ENCODE peak calls at places on chromosomes 13 and 19, in four cellular contexts. F is left lung, J is cardiac fibroblast, K is prostate gland. W is an unnamed sample.

GRCh38 chr19:55432355-55432959 is 10.6 kb downstream of the SHISA7 start:
- DNase-seq in K (no peak), F (no peak), J (no peak), W (no peak)

GRCh38 chr19:48244289-48244688 is 11.4 kb downstream of the CARD8 start:
- DNase-seq in K (no peak), J (peak; percentile 28), F (no peak), W (no peak)

GRCh38 chr13:49625392-49626137 is 2.7 kb upstream of the ARL11 start:
- DNase-seq in J (peak; percentile 26), K (no peak), F (peak; percentile 80), W (no peak)

GRCh38 chr13:75400775-75401174 is 81.2 kb downstream of the TBC1D4 start:
- DNase-seq in K (no peak), J (no peak), F (no peak), W (no peak)

GRCh38 chr13:50228527-50228926 is 213.3 kb downstream of the KCNRG start:
- DNase-seq in K (no peak), F (no peak), J (no peak), W (no peak)

GRCh38 chr13:79485014-79485441 is 4.1 kb downstream of the NDFIP2 start:
- DNase-seq in K (peak; percentile 59), F (no peak), J (peak; percentile 87), W (no peak)

GRCh38 chr19:49613374-49613773 is 22.4 kb downstream of the PRR12 start:
- DNase-seq in F (no peak), K (peak; percentile 40), J (no peak), W (no peak)

GRCh38 chr13:44211753-44212152 is 161.9 kb upstream of the SERP2 start:
- DNase-seq in K (no peak), F (no peak), J (no peak), W (no peak)

GRCh38 chr19:55315956-55316525 is 9.1 kb downstream of the TMEM150B start:
- DNase-seq in F (no peak), J (no peak), K (no peak), W (no peak)

GRCh38 chr19:53422551-53422950 is 9.2 kb upstream of the ZNF761 start:
- DNase-seq in J (no peak), K (no peak), F (no peak), W (no peak)

GRCh38 chr13:108915634-108916497 is 286.5 kb downstream of the MYO16 start:
- DNase-seq in F (peak; percentile 86), J (peak; percentile 93), K (peak; percentile 49), W (no peak)

GRCh38 chr19:51006406-51006805 is 5.0 kb upstream of the KLK8 start:
- DNase-seq in J (no peak), F (no peak), K (no peak), W (no peak)

GRCh38 chr19:51333836-51334460 is 8.0 kb downstream of the VSIG10L start:
- DNase-seq in F (no peak), J (no peak), K (no peak), W (no peak)

GRCh38 chr19:18294467-18294864 is 13.0 kb upstream of the JUND start:
- DNase-seq in K (peak; percentile 41), F (peak; percentile 83), J (no peak), W (no peak)

GRCh38 chr13:28707629-28708427 is 10.9 kb downstream of the SLC46A3 start:
- DNase-seq in F (no peak), J (peak; percentile 80), K (no peak), W (no peak)

GRCh38 chr19:32581704-32582164 is 744 bp downstream of the PDCD5 start:
- DNase-seq in F (peak; percentile 81), J (peak; percentile 52), K (peak; percentile 11), W (no peak)

GRCh38 chr13:42486711-42487198 is 87.2 kb upstream of the TNFSF11 start:
- DNase-seq in J (peak; percentile 73), K (no peak), F (no peak), W (no peak)

GRCh38 chr19:38361633-38362075 is 12.7 kb upstream of the PSMD8 start:
- DNase-seq in K (peak; percentile 78), F (peak; percentile 91), J (peak; percentile 71), W (peak; percentile 28)

GRCh38 chr19:13968999-13969398 is 16.7 kb downstream of the DCAF15 start:
- DNase-seq in J (no peak), K (no peak), F (no peak), W (no peak)

GRCh38 chr13:112719556-112719955 is 29.7 kb downstream of the ATP11A start:
- DNase-seq in J (no peak), K (no peak), F (no peak), W (no peak)

GRCh38 chr13:106680796-106681482 is 113.0 kb upstream of the ARGLU1 start:
- DNase-seq in J (no peak), K (no peak), F (no peak), W (no peak)

GRCh38 chr13:50361282-50361681 is 346.0 kb downstream of the KCNRG start:
- DNase-seq in J (no peak), F (no peak), K (no peak), W (no peak)

DNA sequence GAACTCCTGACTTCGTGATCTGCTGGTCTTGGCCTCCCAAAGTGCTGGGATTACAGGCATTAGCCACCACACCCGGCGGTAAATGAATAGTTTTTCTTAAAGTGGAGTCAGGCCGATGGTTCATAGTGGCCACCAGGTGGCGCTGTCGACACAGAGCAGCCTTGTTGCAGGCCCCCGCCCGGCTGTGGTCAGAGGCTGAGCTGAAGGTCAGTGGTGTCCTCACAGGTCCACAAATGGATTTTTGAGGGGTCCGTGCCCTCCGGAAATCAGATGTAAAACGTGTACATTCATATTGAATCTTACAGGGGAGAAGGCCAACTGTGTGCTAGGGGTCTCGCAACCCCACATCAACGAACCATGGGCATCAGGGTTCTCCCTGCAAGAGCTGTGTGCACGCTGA is 13.4 kb upstream of the WDR18 start:
- DNase-seq in F (no peak), J (no peak), K (no peak), W (no peak)
- TF ChIP-seq CTCF in F (peak; percentile 35), J (peak; percentile 63), K (peak; percentile 33), W (no peak)

GRCh38 chr13:41130356-41130755 is 2.2 kb downstream of the KBTBD6 start:
- DNase-seq in J (no peak), K (no peak), F (no peak), W (no peak)
- H3K4me3 ChIP-seq in J (no peak overlapping the region), K (no peak overlapping the region), F (no peak overlapping the region), W (peak overlapping the region; percentile 68)

GRCh38 chr13:81104316-81104715 is 763.4 kb upstream of the SPRY2 start:
- DNase-seq in K (no peak), F (no peak), J (no peak), W (no peak)

GRCh38 chr13:81106348-81106747 is 765.4 kb upstream of the SPRY2 start:
- DNase-seq in F (no peak), J (no peak), K (no peak), W (no peak)
- TF ChIP-seq CTCF in F (no peak), J (no peak), K (no peak), W (no peak)

DNA sequence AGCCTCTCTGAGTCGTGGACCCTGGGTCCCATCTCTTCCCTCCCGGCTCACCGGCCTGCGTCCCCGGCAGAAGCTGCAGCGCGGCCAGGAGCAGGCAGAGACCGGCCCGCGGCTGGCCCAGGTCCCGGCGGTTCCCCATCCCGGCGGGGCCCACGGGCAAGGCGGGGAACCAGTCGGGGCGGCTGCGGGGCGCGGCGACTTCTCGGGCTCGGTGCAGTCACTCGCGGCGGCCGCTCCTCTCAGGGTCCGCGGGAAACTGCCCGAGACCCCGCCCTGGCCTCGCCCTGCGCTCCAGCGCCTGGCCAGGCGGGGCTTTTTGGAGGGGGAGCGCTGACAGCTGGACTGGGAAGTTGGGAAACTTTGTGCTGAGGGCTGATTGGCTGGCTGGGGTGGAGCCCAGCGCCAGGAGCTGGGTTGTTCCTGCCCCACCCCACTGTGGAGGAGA is at the start of gene COL5A3:
- DNase-seq in K (peak; percentile 15), F (peak; percentile 78), J (peak; percentile 77), W (no peak)
- H3K4me3 ChIP-seq in K (peak within 1 kb of the TSS; percentile 25), F (peak within 1 kb of the TSS; percentile 21), J (peak within 1 kb of the TSS; percentile 38), W (peak within 1 kb of the TSS; percentile 13)

GRCh38 chr13:24491853-24492252 is 20.7 kb downstream of the PARP4 start:
- DNase-seq in J (peak; percentile 50), F (no peak), K (no peak), W (no peak)
- TF ChIP-seq CTCF in J (peak; percentile 27), F (no peak), K (no peak), W (no peak)

GRCh38 chr19:11418166-11418517 is 972 bp downstream of the RGL3 start:
- DNase-seq in F (no peak), K (no peak), J (no peak), W (no peak)

GRCh38 chr19:11416346-11417052 is 2.6 kb downstream of the RGL3 start:
- DNase-seq in F (no peak), J (no peak), K (no peak), W (no peak)

GRCh38 chr19:11420429-11420893 is 1.3 kb upstream of the RGL3 start:
- DNase-seq in K (no peak), J (peak; percentile 61), F (peak; percentile 81), W (no peak)

GRCh38 chr19:11420894-11421606 is 1.9 kb upstream of the RGL3 start:
- DNase-seq in J (no peak), F (no peak), K (no peak), W (no peak)

DNA sequence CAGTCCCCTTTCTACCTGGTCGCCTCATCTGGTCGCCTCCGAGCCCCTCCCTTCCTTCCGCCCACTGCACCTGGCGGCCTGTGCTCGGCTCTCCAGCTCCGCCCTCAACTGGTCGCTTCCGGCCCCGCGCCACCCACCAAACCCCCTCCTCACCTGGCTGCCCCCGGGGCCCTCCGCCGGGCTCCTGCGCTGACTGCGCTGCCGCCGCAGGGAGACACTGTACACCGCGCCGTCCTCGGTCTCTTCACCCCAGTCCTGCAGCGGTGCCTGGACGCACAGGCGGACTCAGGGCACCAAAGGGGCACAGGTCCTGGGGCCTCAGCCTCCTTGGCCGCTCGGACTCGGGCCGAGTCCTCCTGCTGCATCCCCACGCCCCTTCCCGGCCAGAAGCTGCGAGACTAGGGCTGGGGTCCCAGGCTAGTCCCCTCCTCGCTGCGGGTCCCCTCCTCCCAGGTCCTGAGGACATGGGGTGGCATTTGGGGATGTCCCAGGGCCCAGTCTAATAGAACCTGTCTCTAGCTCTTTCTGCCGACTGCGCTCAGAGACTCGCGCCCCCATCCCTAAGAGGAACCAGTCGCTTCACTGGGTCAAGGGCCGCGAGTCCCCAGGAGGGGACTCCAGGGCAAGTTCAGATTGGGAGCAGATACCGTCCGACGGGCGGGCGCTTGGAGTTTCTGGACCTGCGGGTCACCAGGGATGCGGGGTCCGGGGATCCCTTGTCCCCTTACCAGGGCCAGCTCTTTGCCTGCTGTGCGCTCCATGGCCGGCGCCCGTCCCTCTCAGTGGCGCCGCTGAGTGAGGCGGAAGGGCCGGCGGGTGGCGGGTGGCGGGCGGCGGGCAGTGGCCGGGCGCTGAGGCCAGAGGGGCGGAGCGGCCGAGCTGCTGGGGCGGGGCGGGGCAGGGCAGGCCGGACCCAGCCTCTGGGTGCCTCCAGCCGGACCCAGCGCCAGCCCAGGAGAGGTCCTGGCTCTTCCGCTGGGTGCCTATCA is at the start of gene RGL3:
- DNase-seq in J (no peak), F (peak; percentile 89), K (peak; percentile 17), W (no peak)
- H3K4me3 ChIP-seq in J (peak within 1 kb of the TSS; percentile 32), F (peak within 1 kb of the TSS; percentile 59), K (peak within 1 kb of the TSS; percentile 30), W (peak within 1 kb of the TSS; percentile 66)

GRCh38 chr13:90365130-90365529 is 982.4 kb upstream of the MIR17HG start:
- DNase-seq in K (no peak), J (peak; percentile 67), F (no peak), W (no peak)
- TF ChIP-seq CTCF in K (no peak), J (peak; percentile 12), F (no peak), W (peak; percentile 21)

W was measured in Panc1.